ENCODE peak calls at places on chromosomes 11 and 22, in nine cellular contexts. F, O, N, T, Q, C, Y, K and G are unnamed samples.

GRCh38 chr22:48860557-48860956 is 967.1 kb downstream of the BRD1 start:
- ATAC-seq in F (no peak), O (no peak), N (no peak), T (no peak), Q (no peak), C (no peak), Y (no peak), K (no peak), G (no peak)

GRCh38 chr22:37154925-37155712 is 5.4 kb upstream of the IL2RB start:
- ATAC-seq in F (no peak), O (no peak), N (no peak), T (no peak), Q (no peak), C (no peak), Y (peak; percentile 21), K (no peak), G (no peak)

GRCh38 chr11:105298174-105298573 is 158.6 kb upstream of the CARD18 start:
- ATAC-seq in F (no peak), O (no peak), N (no peak), T (no peak), Q (no peak), C (no peak), Y (no peak), K (no peak), G (no peak)

GRCh38 chr11:8262552-8263108 is 1.0 kb downstream of the LMO1 start:
- ATAC-seq in F (peak; percentile 28), O (peak; percentile 58), N (peak; percentile 49), T (peak; percentile 39), Q (peak; percentile 6), C (peak; percentile 50), Y (peak; percentile 61), K (peak; percentile 48), G (peak; percentile 72)

GRCh38 chr22:28736296-28737155 is 5.1 kb downstream of the CHEK2 start:
- ATAC-seq in F (no peak), O (no peak), N (no peak), T (no peak), Q (no peak), C (no peak), Y (no peak), K (no peak), G (no peak)

GRCh38 chr11:46684364-46684763 is 16.1 kb downstream of the ARHGAP1 start:
- ATAC-seq in F (peak; percentile 84), O (peak; percentile 86), N (no peak), T (no peak), Q (no peak), C (no peak), Y (no peak), K (no peak), G (no peak)

GRCh38 chr22:35334010-35334409 is 34.3 kb downstream of the TOM1 start:
- ATAC-seq in F (no peak), O (no peak), N (no peak), T (no peak), Q (no peak), C (no peak), Y (no peak), K (no peak), G (no peak)

GRCh38 chr22:42185915-42186439 is 55.4 kb upstream of the CYP2D6 start:
- ATAC-seq in F (no peak), O (no peak), N (no peak), T (no peak), Q (no peak), C (no peak), Y (no peak), K (no peak), G (no peak)

GRCh38 chr11:65498042-65498726 is 661 bp upstream of the MALAT1 start:
- ATAC-seq in F (peak; percentile 31), O (peak; percentile 21), N (peak; percentile 6), T (peak; percentile 6), Q (no peak), C (peak; percentile 19), Y (no peak), K (peak; percentile 9), G (no peak)

GRCh38 chr11:65496304-65497140 is 2.3 kb upstream of the MALAT1 start:
- ATAC-seq in F (no peak), O (no peak), N (no peak), T (no peak), Q (no peak), C (peak; percentile 2), Y (peak; percentile 5), K (peak; percentile 13), G (no peak)

GRCh38 chr11:65498977-65499712 is at the start of gene MALAT1:
- ATAC-seq in F (peak; percentile 37), O (no peak), N (peak; percentile 49), T (no peak), Q (peak; percentile 19), C (peak; percentile 19), Y (peak; percentile 19), K (no peak), G (no peak)

GRCh38 chr11:65498727-65498976 is 193 bp upstream of the MALAT1 start:
- ATAC-seq in F (no peak), O (no peak), N (no peak), T (no peak), Q (no peak), C (no peak), Y (no peak), K (no peak), G (no peak)

DNA sequence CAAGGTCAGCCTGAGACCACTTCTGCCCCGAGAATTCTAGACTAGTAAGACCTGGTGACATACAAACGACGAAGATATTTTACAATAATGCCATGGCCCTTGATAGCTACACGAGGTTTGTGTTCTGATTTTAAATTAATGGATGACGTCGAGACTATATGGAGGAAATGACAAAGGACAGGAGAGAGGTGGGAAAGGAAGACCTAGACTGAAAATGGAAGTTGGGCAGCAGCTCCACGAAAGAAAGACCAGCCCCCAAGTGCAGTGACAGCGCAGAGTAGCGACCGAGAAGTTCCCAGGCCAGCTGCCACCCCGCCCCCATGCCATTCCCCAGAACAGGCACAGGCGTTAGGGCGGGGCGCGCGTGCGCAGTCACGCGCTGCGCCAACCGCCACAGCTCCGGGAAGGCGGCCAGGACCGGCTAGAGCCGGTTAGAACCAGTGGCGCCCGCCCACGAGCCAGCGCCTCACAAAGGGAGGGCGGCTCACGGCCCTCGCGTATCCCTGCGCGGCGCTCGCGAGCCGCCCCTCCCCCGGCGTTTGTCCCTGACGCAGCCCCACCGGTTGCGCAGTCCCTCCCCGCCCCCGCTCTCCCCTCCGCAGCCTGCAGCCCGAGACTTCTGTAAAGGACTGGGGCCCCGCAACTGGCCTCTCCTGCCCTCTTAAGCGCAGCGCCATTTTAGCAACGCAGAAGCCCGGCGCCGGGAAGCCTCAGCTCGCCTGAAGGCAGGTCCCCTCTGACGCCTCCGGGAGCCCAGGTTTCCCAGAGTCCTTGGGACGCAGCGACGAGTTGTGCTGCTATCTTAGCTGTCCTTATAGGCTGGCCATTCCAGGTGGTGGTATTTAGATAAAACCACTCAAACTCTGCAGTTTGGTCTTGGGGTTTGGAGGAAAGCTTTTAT is 1.5 kb upstream of the MALAT1 start:
- ATAC-seq in F (peak; percentile 83), O (peak; percentile 51), N (peak; percentile 94), T (peak; percentile 72), Q (peak; percentile 86), C (peak; percentile 78), Y (peak; percentile 80), K (peak; percentile 88), G (peak; percentile 86)
- TF ChIP-seq CTCF in F (no peak), O (no peak), N (no peak), T (no peak), Q (no peak), C (no peak), Y (no peak), K (peak; percentile 36), G (peak; percentile 41)

DNA sequence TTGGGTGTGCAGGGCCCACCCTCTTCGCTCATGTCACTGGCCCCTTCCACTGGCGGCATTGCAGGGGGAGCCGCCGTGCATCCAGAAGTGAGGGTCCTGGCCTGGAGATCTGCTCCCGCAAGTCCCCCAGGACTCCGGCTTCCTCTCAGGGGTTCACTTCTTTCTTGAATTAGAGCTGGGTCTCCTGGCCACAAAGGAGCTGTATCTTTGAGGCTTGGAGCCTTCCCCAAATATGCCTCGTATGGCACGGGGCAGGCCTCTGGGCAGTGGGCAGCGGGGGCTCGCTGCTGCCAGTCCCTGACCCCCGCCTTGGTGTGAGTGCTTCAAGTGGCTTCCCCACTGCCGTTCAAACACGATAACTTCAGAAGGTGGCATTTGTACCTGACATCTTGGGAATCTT is 7.4 kb upstream of the IFITM3 start:
- ATAC-seq in F (no peak), O (no peak), N (no peak), T (no peak), Q (no peak), C (no peak), Y (no peak), K (no peak), G (no peak)
- H3K27me3 ChIP-seq in F (no peaks in the 10 kb centered on the region), O (no peaks in the 10 kb centered on the region), N (no peaks in the 10 kb centered on the region), T (no peaks in the 10 kb centered on the region), Q (no peaks in the 10 kb centered on the region), C (no peaks in the 10 kb centered on the region), Y (no peaks in the 10 kb centered on the region), K (no peaks in the 10 kb centered on the region), G (no peaks in the 10 kb centered on the region)

GRCh38 chr11:2651054-2651617 is 48.7 kb downstream of the KCNQ1OT1 start:
- ATAC-seq in F (no peak), O (no peak), N (no peak), T (no peak), Q (no peak), C (no peak), Y (no peak), K (no peak), G (no peak)
- H3K9me3 ChIP-seq in F (no peaks in the 10 kb centered on the region), O (peaks cover 17% of the 10 kb centered on the region), N (peaks cover 19% of the 10 kb centered on the region), T (peaks cover 19% of the 10 kb centered on the region), Q (peaks cover 39% of the 10 kb centered on the region), C (peaks cover 38% of the 10 kb centered on the region), Y (peaks cover 42% of the 10 kb centered on the region), K (peaks cover 88% of the 10 kb centered on the region), G (no peaks in the 10 kb centered on the region)

GRCh38 chr11:58922475-58922874 is 16.8 kb upstream of the GLYATL1 start:
- ATAC-seq in F (no peak), O (no peak), N (no peak), T (no peak), Q (no peak), C (no peak), Y (no peak), K (no peak), G (no peak)

GRCh38 chr11:58924230-58924629 is 15.1 kb upstream of the GLYATL1 start:
- ATAC-seq in F (no peak), O (no peak), N (no peak), T (no peak), Q (no peak), C (no peak), Y (no peak), K (no peak), G (no peak)

GRCh38 chr11:58926251-58926650 is 13.0 kb upstream of the GLYATL1 start:
- ATAC-seq in F (no peak), O (no peak), N (no peak), T (peak; percentile 58), Q (no peak), C (no peak), Y (no peak), K (peak; percentile 91), G (no peak)

GRCh38 chr11:58921778-58922390 is 17.4 kb upstream of the GLYATL1 start:
- ATAC-seq in F (no peak), O (no peak), N (no peak), T (no peak), Q (no peak), C (no peak), Y (no peak), K (no peak), G (no peak)

DNA sequence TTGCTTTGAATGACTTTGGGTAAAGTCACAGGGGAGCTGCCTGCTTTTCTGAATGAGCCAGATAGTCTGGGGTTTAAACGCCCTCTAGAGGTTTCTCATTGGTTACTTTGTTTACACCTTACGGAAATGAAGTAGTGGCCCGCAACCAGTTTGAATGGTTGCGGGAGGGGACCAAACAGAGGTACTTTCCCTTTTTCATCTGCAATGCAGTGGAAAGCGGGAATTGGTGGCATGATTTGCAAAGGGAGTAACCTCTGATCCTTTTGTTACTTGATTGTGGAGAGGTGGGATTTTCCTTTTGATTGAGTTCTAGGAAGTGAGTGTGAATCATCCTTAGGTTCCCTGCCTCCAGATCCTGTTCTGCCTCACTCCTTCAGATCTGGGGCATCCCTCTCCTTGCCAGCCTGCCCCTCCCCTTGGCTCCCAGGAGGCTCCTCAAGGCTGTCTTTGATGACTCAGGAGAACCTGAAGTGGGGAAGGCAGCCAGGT is 15.9 kb upstream of the GLYATL1 start:
- ATAC-seq in F (no peak), O (no peak), N (peak; percentile 61), T (peak; percentile 64), Q (peak; percentile 62), C (peak; percentile 40), Y (no peak), K (peak; percentile 42), G (no peak)
- TF ChIP-seq CTCF in F (peak; percentile 39), O (no peak), N (no peak), T (peak; percentile 63), Q (no peak), C (peak; percentile 43), Y (peak; percentile 52), K (peak; percentile 53), G (no peak)